ENCODE peak calls at places on chromosomes 12 and 14, in six cellular contexts. One of them, this sample, is unnamed.

GRCh38 chr12:95126076-95126475 is 52.7 kb upstream of the NR2C1 start:
- DNase-seq in endothelial cell of umbilical vein: no peak
- DNase-seq in HepG2: no peak
- DNase-seq in sigmoid colon: no peak
- DNase-seq in upper lobe of left lung: no peak
- DNase-seq in stomach: no peak
- DNase-seq in this sample: no peak

GRCh38 chr14:104563742-104564615 is 15.6 kb upstream of the C14orf180 start:
- DNase-seq in HepG2: peak
- DNase-seq in stomach: peak
- DNase-seq in upper lobe of left lung: peak
- DNase-seq in sigmoid colon: peak
- DNase-seq in endothelial cell of umbilical vein: peak
- DNase-seq in this sample: peak

GRCh38 chr12:101759396-101760047 is 20.3 kb upstream of the SYCP3 start:
- DNase-seq in HepG2: peak
- DNase-seq in sigmoid colon: no peak
- DNase-seq in endothelial cell of umbilical vein: peak
- DNase-seq in upper lobe of left lung: no peak
- DNase-seq in stomach: no peak
- DNase-seq in this sample: no peak

GRCh38 chr12:90940872-90941499 is 14.0 kb downstream of the CCER1 start:
- DNase-seq in sigmoid colon: no peak
- DNase-seq in endothelial cell of umbilical vein: peak
- DNase-seq in HepG2: peak
- DNase-seq in upper lobe of left lung: no peak
- DNase-seq in stomach: no peak
- DNase-seq in this sample: no peak

GRCh38 chr12:93786669-93787397 is 109.7 kb downstream of the CRADD start:
- DNase-seq in upper lobe of left lung: no peak
- DNase-seq in HepG2: no peak
- DNase-seq in endothelial cell of umbilical vein: peak
- DNase-seq in sigmoid colon: no peak
- DNase-seq in stomach: no peak
- DNase-seq in this sample: no peak

GRCh38 chr14:94598816-94599655 is 13.2 kb upstream of the SERPINA3 start:
- DNase-seq in upper lobe of left lung: peak
- DNase-seq in sigmoid colon: peak
- DNase-seq in stomach: peak
- DNase-seq in endothelial cell of umbilical vein: peak
- DNase-seq in HepG2: peak
- DNase-seq in this sample: peak

GRCh38 chr12:113996026-113996425 is 29.9 kb upstream of the RBM19 start:
- DNase-seq in upper lobe of left lung: no peak
- DNase-seq in stomach: no peak
- DNase-seq in HepG2: peak
- DNase-seq in endothelial cell of umbilical vein: no peak
- DNase-seq in sigmoid colon: no peak
- DNase-seq in this sample: no peak

GRCh38 chr14:51201890-51202289 is 38.2 kb upstream of the TMX1 start:
- DNase-seq in sigmoid colon: no peak
- DNase-seq in stomach: no peak
- DNase-seq in HepG2: no peak
- DNase-seq in upper lobe of left lung: no peak
- DNase-seq in endothelial cell of umbilical vein: no peak
- DNase-seq in this sample: no peak

GRCh38 chr12:92987846-92988621 is 58.9 kb upstream of the EEA1 start:
- DNase-seq in stomach: no peak
- DNase-seq in sigmoid colon: no peak
- DNase-seq in upper lobe of left lung: peak
- DNase-seq in HepG2: peak
- DNase-seq in endothelial cell of umbilical vein: peak
- DNase-seq in this sample: peak

GRCh38 chr12:56122637-56123036 is 4.6 kb downstream of the ZC3H10 start:
- DNase-seq in stomach: no peak
- DNase-seq in sigmoid colon: no peak
- DNase-seq in upper lobe of left lung: no peak
- DNase-seq in HepG2: peak
- DNase-seq in endothelial cell of umbilical vein: no peak
- DNase-seq in this sample: no peak

GRCh38 chr12:73057428-73057827 is 785.3 kb downstream of the TRHDE start:
- DNase-seq in sigmoid colon: no peak
- DNase-seq in HepG2: no peak
- DNase-seq in stomach: no peak
- DNase-seq in endothelial cell of umbilical vein: no peak
- DNase-seq in upper lobe of left lung: no peak
- DNase-seq in this sample: no peak

GRCh38 chr14:97851438-97851995 is 1054.3 kb downstream of the VRK1 start:
- DNase-seq in stomach: no peak
- DNase-seq in upper lobe of left lung: no peak
- DNase-seq in endothelial cell of umbilical vein: no peak
- DNase-seq in sigmoid colon: no peak
- DNase-seq in HepG2: no peak
- DNase-seq in this sample: no peak

GRCh38 chr14:25884657-25885056 is 713.2 kb downstream of the NOVA1 start:
- DNase-seq in stomach: no peak
- DNase-seq in sigmoid colon: no peak
- DNase-seq in upper lobe of left lung: no peak
- DNase-seq in HepG2: no peak
- DNase-seq in endothelial cell of umbilical vein: no peak
- DNase-seq in this sample: no peak

GRCh38 chr12:121866331-121866730 is 7.7 kb upstream of the HPD start:
- DNase-seq in stomach: no peak
- DNase-seq in endothelial cell of umbilical vein: no peak
- DNase-seq in upper lobe of left lung: no peak
- DNase-seq in sigmoid colon: no peak
- DNase-seq in HepG2: no peak
- DNase-seq in this sample: no peak

GRCh38 chr12:17192721-17193120 is 586.8 kb upstream of the LMO3 start:
- DNase-seq in endothelial cell of umbilical vein: no peak
- DNase-seq in sigmoid colon: no peak
- DNase-seq in HepG2: no peak
- DNase-seq in stomach: no peak
- DNase-seq in upper lobe of left lung: no peak
- DNase-seq in this sample: no peak

GRCh38 chr12:119014368-119014767 is 33.0 kb downstream of the SRRM4 start:
- DNase-seq in sigmoid colon: no peak
- DNase-seq in endothelial cell of umbilical vein: no peak
- DNase-seq in upper lobe of left lung: no peak
- DNase-seq in HepG2: no peak
- DNase-seq in stomach: no peak
- DNase-seq in this sample: no peak

GRCh38 chr14:95313246-95313645 is 6.5 kb downstream of the CLMN start:
- DNase-seq in stomach: no peak
- DNase-seq in upper lobe of left lung: no peak
- DNase-seq in sigmoid colon: no peak
- DNase-seq in HepG2: no peak
- DNase-seq in endothelial cell of umbilical vein: no peak
- DNase-seq in this sample: no peak

GRCh38 chr14:75985618-75986438 is at the start of gene IFT43:
- DNase-seq in upper lobe of left lung: peak
- DNase-seq in HepG2: no peak
- DNase-seq in stomach: peak
- DNase-seq in sigmoid colon: peak
- DNase-seq in endothelial cell of umbilical vein: peak
- DNase-seq in this sample: peak
- TF ChIP-seq POLR2AphosphoS5 in upper lobe of left lung: peak
- TF ChIP-seq POLR2AphosphoS5 in HepG2: no peak
- TF ChIP-seq POLR2AphosphoS5 in stomach: peak
- TF ChIP-seq POLR2AphosphoS5 in sigmoid colon: peak
- TF ChIP-seq POLR2AphosphoS5 in endothelial cell of umbilical vein: peak
- TF ChIP-seq POLR2AphosphoS5 in this sample: peak

GRCh38 chr12:12946686-12947355 is 5.1 kb downstream of the GPRC5D start:
- DNase-seq in HepG2: peak
- DNase-seq in stomach: no peak
- DNase-seq in upper lobe of left lung: no peak
- DNase-seq in endothelial cell of umbilical vein: no peak
- DNase-seq in sigmoid colon: no peak
- DNase-seq in this sample: no peak
- H3K4me3 ChIP-seq in HepG2: no peak
- H3K4me3 ChIP-seq in stomach: no peak
- H3K4me3 ChIP-seq in upper lobe of left lung: no peak
- H3K4me3 ChIP-seq in endothelial cell of umbilical vein: no peak
- H3K4me3 ChIP-seq in sigmoid colon: no peak
- H3K4me3 ChIP-seq in this sample: no peak

GRCh38 chr14:93116676-93117200 is 1.0 kb upstream of the ITPK1 start:
- DNase-seq in stomach: no peak
- DNase-seq in upper lobe of left lung: no peak
- DNase-seq in sigmoid colon: peak
- DNase-seq in HepG2: no peak
- DNase-seq in endothelial cell of umbilical vein: no peak
- DNase-seq in this sample: no peak

GRCh38 chr14:93114068-93114710 is 1.5 kb downstream of the ITPK1 start:
- DNase-seq in sigmoid colon: no peak
- DNase-seq in upper lobe of left lung: no peak
- DNase-seq in stomach: no peak
- DNase-seq in endothelial cell of umbilical vein: peak
- DNase-seq in HepG2: no peak
- DNase-seq in this sample: no peak

GRCh38 chr14:93115920-93116675 is at the start of gene ITPK1:
- DNase-seq in HepG2: peak
- DNase-seq in stomach: peak
- DNase-seq in endothelial cell of umbilical vein: peak
- DNase-seq in sigmoid colon: peak
- DNase-seq in upper lobe of left lung: peak
- DNase-seq in this sample: peak

GRCh38 chr14:93114713-93115068 is 1.0 kb downstream of the ITPK1 start:
- DNase-seq in HepG2: no peak
- DNase-seq in stomach: peak
- DNase-seq in sigmoid colon: no peak
- DNase-seq in endothelial cell of umbilical vein: no peak
- DNase-seq in upper lobe of left lung: peak
- DNase-seq in this sample: peak

DNA sequence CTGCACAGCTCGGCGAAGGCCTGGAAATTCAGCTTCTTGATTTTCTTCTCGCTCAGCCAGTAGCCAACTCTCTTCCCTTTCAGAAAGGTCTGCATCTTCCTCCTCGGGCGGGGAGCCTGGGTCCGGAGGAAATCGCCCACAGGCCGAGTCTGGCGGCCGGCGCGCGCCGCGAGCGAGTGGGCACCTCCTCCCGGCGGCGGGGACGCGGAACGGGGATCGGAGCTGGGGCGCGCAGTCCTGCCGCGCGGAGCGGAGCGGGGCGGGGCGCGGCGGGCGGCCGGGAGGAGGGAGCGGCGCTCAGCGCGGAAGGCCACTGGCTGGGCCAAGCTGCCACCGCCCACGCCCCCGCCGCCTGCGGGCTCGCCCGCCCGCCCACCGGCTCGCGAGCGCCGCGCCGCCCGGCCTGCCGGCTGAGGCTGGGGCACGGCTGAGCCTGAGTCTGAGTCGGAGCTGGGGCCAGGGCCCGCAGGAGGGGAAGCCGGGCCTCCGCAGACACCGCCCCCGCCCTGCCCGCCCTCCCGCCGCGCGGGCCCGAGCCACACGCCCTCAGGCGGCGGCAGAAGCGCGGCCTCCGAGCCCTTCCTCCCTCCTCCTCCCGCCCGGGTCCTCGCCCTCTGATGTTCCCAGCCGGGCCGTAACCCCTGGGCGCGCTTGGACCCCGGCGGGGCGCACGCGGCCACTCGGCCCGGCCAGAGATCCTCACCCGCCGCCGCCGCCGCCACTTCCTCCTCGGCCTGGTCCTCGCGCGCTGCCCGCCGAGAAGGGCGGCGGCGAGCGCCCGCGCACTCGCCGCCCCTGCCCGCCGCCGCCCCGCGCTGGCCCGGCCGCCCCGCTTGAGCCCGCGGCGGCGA is 431 bp downstream of the ITPK1 start:
- DNase-seq in sigmoid colon: peak
- DNase-seq in upper lobe of left lung: peak
- DNase-seq in endothelial cell of umbilical vein: peak
- DNase-seq in stomach: peak
- DNase-seq in HepG2: peak
- DNase-seq in this sample: peak
- TF ChIP-seq POLR2AphosphoS5 in sigmoid colon: peak
- TF ChIP-seq POLR2AphosphoS5 in upper lobe of left lung: no peak
- TF ChIP-seq POLR2AphosphoS5 in endothelial cell of umbilical vein: peak
- TF ChIP-seq POLR2AphosphoS5 in stomach: peak
- TF ChIP-seq POLR2AphosphoS5 in HepG2: no peak
- TF ChIP-seq POLR2AphosphoS5 in this sample: peak

GRCh38 chr12:48084066-48084465 is 21.8 kb downstream of the SENP1 start:
- DNase-seq in HepG2: no peak
- DNase-seq in sigmoid colon: no peak
- DNase-seq in stomach: no peak
- DNase-seq in endothelial cell of umbilical vein: peak
- DNase-seq in upper lobe of left lung: no peak
- DNase-seq in this sample: no peak
- H3K4me3 ChIP-seq in HepG2: no peak
- H3K4me3 ChIP-seq in sigmoid colon: no peak
- H3K4me3 ChIP-seq in stomach: no peak
- H3K4me3 ChIP-seq in endothelial cell of umbilical vein: no peak
- H3K4me3 ChIP-seq in upper lobe of left lung: no peak
- H3K4me3 ChIP-seq in this sample: no peak

GRCh38 chr12:46948936-46949555 is 123.2 kb upstream of the SLC38A4 start:
- DNase-seq in HepG2: no peak
- DNase-seq in endothelial cell of umbilical vein: no peak
- DNase-seq in upper lobe of left lung: no peak
- DNase-seq in sigmoid colon: no peak
- DNase-seq in stomach: no peak
- DNase-seq in this sample: no peak
- TF ChIP-seq POLR2AphosphoS5 in HepG2: no peak
- TF ChIP-seq POLR2AphosphoS5 in endothelial cell of umbilical vein: no peak
- TF ChIP-seq POLR2AphosphoS5 in upper lobe of left lung: no peak
- TF ChIP-seq POLR2AphosphoS5 in sigmoid colon: no peak
- TF ChIP-seq POLR2AphosphoS5 in stomach: no peak
- TF ChIP-seq POLR2AphosphoS5 in this sample: no peak